ENCODE peak calls at places on chromosomes 6 and 20, in four cellular contexts. K, C, X and I are unnamed samples.

GRCh38 chr6:134063966-134064445 is 11.6 kb upstream of the SLC2A12 start:
- DNase-seq in K (peak; percentile 85), C (peak; percentile 74), X (no peak), I (peak; percentile 86)

GRCh38 chr20:60691966-60692615 is 560.0 kb upstream of the CDH4 start:
- DNase-seq in K (no peak), C (peak; percentile 66), X (no peak), I (peak; percentile 95)

GRCh38 chr20:54167909-54168872 is 5.6 kb downstream of the CYP24A1 start:
- DNase-seq in K (peak; percentile 23), C (no peak), X (no peak), I (no peak)

GRCh38 chr6:157774153-157775135 is 48.6 kb upstream of the SNX9 start:
- DNase-seq in K (no peak), C (peak; percentile 60), X (no peak), I (no peak)

GRCh38 chr6:11197846-11198245 is 34.6 kb downstream of the NEDD9 start:
- DNase-seq in K (no peak), C (no peak), X (no peak), I (no peak)

GRCh38 chr20:49896204-49896603 is 19.1 kb downstream of the SPATA2 start:
- DNase-seq in K (no peak), C (no peak), X (no peak), I (no peak)

GRCh38 chr6:41284726-41285125 is 1.8 kb downstream of the TREM1 start:
- DNase-seq in K (peak; percentile 20), C (no peak), X (peak; percentile 35), I (peak; percentile 45)

GRCh38 chr20:57008217-57008616 is 258.2 kb downstream of the BMP7 start:
- DNase-seq in K (no peak), C (no peak), X (no peak), I (no peak)

GRCh38 chr6:149170564-149171452 is 146.7 kb upstream of the TAB2 start:
- DNase-seq in K (no peak), C (no peak), X (no peak), I (no peak)

GRCh38 chr6:134117409-134117808 is 65.0 kb upstream of the SLC2A12 start:
- DNase-seq in K (peak; percentile 59), C (no peak), X (no peak), I (no peak)

GRCh38 chr20:51463998-51464397 is 78.5 kb downstream of the NFATC2 start:
- DNase-seq in K (no peak), C (no peak), X (no peak), I (peak; percentile 39)
- H4K8ac ChIP-seq in K (no peak overlapping the region), C (no peak overlapping the region), X (no peak overlapping the region), I (no peak overlapping the region)

GRCh38 chr6:33030245-33030644 is 20.9 kb upstream of the HLA-DOA start:
- DNase-seq in K (no peak), C (no peak), X (no peak), I (no peak)

GRCh38 chr6:33029297-33030184 is 20.1 kb upstream of the HLA-DOA start:
- DNase-seq in K (peak; percentile 4), C (no peak), X (no peak), I (no peak)

GRCh38 chr6:33023536-33023935 is 14.1 kb upstream of the HLA-DOA start:
- DNase-seq in K (no peak), C (no peak), X (no peak), I (no peak)

DNA sequence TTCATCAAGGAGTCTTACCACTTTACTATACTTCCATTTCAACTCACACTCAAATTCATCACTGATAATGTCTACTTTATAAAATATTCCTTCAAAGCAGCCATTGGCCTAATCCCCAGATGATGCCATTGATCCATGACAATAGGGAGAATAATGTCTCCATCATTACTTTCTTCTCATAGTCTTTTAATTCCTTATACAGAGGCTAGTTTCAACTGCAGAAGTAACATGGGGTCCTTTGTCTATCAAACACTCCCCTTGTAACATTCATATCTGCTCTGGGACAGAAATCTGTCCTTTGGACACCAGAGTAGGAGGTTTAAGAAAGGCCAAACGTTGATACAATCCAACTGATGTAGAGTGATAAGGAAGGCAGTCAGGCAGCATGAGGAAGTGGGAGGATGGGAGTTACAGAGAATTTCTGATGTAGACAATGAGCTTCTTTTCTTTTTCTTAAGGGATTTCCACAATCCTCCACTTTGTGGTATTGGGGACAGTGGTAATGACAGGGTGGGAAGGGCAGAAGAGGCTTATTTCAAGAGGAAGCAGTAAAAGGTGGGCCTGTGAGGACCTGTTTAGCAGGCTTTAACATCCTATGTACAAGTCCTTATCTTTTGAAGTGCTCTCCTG is 18.9 kb upstream of the HLA-DOA start:
- DNase-seq in K (no peak), C (no peak), X (no peak), I (no peak)
- H3K4me2 ChIP-seq in K (no peak overlapping the region), C (no peak overlapping the region), X (no peak overlapping the region), I (no peak overlapping the region)

GRCh38 chr20:37431786-37432185 is 85.8 kb downstream of the SRC start:
- DNase-seq in K (no peak), C (no peak), X (no peak), I (no peak)

GRCh38 chr20:37430778-37431460 is 85.0 kb downstream of the SRC start:
- DNase-seq in K (no peak), C (no peak), X (no peak), I (no peak)

GRCh38 chr20:37426978-37427377 is 81.0 kb downstream of the SRC start:
- DNase-seq in K (no peak), C (no peak), X (no peak), I (no peak)

GRCh38 chr20:37426106-37426505 is 80.2 kb downstream of the SRC start:
- DNase-seq in K (no peak), C (no peak), X (no peak), I (no peak)

GRCh38 chr20:37430044-37430443 is 84.1 kb downstream of the SRC start:
- DNase-seq in K (no peak), C (no peak), X (no peak), I (no peak)
- H3K56ac ChIP-seq in K (no peak overlapping the region), C (no peak overlapping the region), X (peak overlapping the region; percentile 33), I (no peak overlapping the region)

GRCh38 chr20:32564440-32564839 is 20.7 kb downstream of the NOL4L start:
- DNase-seq in K (no peak), C (no peak), X (no peak), I (no peak)

GRCh38 chr20:32565735-32566032 is 19.4 kb downstream of the NOL4L start:
- DNase-seq in K (no peak), C (no peak), X (no peak), I (no peak)

GRCh38 chr20:32564921-32565734 is 20.0 kb downstream of the NOL4L start:
- DNase-seq in K (no peak), C (no peak), X (no peak), I (no peak)

GRCh38 chr20:32562495-32562911 is 22.6 kb downstream of the NOL4L start:
- DNase-seq in K (no peak), C (no peak), X (peak; percentile 75), I (peak; percentile 88)

GRCh38 chr20:32563311-32564272 is 21.5 kb downstream of the NOL4L start:
- DNase-seq in K (no peak), C (no peak), X (no peak), I (no peak)
- H4K8ac ChIP-seq in K (no peak overlapping the region), C (no peak overlapping the region), X (no peak overlapping the region), I (no peak overlapping the region)

GRCh38 chr6:63567966-63568365 is 4.3 kb upstream of the LOC128125822 start:
- DNase-seq in K (no peak), C (no peak), X (no peak), I (no peak)

GRCh38 chr6:63571382-63571882 is 848 bp upstream of the LOC128125822 start:
- DNase-seq in K (no peak), C (no peak), X (no peak), I (no peak)

GRCh38 chr6:63565058-63565726 is 7.1 kb upstream of the LOC128125822 start:
- DNase-seq in K (no peak), C (no peak), X (no peak), I (no peak)

GRCh38 chr6:63560806-63561672 is 11.2 kb upstream of the LOC128125822 start:
- DNase-seq in K (peak; percentile 63), C (no peak), X (no peak), I (no peak)

DNA sequence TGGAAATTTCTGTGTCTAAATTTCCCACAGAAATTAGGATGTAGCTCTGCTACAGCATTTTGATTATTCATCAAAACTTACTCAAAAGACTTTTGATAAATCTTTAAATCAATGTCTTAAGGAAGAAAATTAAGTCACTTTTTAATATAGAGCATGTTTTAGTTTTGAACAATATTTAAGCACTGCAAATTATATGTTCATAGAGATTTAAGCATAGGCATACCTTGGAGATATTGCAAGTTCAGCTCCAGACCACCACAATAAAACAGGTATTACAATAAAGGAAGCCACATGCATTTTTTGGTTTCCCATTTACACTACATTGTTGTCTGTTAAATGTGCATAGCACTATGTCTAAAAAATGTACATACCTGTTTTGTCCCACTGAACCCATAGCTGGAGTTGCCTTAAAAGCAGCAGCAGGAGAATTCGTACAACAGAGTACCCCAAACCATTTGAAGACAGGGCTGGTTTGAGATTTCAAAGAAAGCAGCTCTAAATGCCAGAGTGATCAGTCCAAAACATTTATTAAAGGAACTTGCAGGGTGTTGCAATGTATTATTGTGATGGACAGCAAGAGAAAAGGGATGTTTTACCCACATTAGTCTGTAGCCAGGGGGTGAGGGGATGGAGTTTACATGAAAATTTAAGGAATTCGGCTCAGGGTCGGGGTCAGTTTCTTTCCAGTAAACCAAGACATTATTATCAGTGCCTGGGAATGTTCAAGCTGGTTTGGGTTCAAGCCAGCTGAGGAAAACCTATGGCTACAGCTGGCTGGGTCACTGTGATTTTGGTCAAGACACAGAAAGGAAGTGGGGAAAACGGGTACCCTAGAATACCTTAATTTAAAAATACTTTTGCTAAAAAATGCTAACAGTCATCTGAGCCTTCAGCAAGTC is 6.3 kb upstream of the LOC128125822 start:
- DNase-seq in K (peak; percentile 75), C (no peak), X (no peak), I (no peak)
- H3K4me2 ChIP-seq in K (peak overlapping the region; percentile 43), C (no peak overlapping the region), X (peak overlapping the region; percentile 44), I (no peak overlapping the region)

GRCh38 chr6:26285143-26286134 is 79.6 kb upstream of the BTN3A2 start:
- DNase-seq in K (peak; percentile 99), C (peak; percentile 97), X (peak; percentile 94), I (peak; percentile 100)
- H3K56ac ChIP-seq in K (peak overlapping the region; percentile 92), C (peak overlapping the region; percentile 88), X (peak overlapping the region; percentile 67), I (peak overlapping the region; percentile 97)

DNA sequence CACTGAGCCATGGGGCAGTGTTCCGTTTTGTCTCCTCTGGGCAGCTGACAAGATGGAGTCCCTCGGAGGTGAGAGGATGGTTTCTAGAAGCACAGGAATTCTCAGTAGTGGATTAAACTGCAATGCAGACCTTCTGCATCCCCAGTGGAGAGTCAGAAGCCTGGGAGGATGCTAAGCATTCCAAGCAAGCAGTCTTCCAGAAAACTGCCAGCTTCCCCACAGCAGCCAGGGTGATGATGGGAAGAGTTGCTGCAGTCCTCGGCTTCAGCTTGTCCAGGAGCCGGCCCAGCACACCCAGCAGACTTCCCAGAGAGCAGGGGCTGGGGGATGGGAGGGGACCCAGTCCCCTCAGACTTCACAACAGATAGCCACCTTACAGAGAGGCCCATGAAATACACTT is 163.6 kb downstream of the LY86 start:
- DNase-seq in K (peak; percentile 41), C (no peak), X (no peak), I (peak; percentile 37)
- H4K8ac ChIP-seq in K (no peak overlapping the region), C (no peak overlapping the region), X (no peak overlapping the region), I (no peak overlapping the region)

GRCh38 chr6:31350973-31351733 is 5.8 kb downstream of the HLA-B start:
- DNase-seq in K (no peak), C (no peak), X (no peak), I (no peak)
- H3K4me2 ChIP-seq in K (no peak overlapping the region), C (no peak overlapping the region), X (no peak overlapping the region), I (no peak overlapping the region)